ENCODE peak calls at places on chromosomes 12 and 14, in six cellular contexts. Z, B, R, F, U and I are unnamed samples.

GRCh38 chr12:62800707-62801400 is 134.1 kb downstream of the PPM1H start:
- DNase-seq in B (no peak), Z (no peak), F (no peak), R (peak), U (no peak), I (no peak)

GRCh38 chr12:1171657-1172056 is 180.6 kb downstream of the ERC1 start:
- DNase-seq in R (no peak), U (no peak), Z (no peak), F (no peak), B (no peak), I (no peak)

GRCh38 chr14:92460916-92461579 is 52.5 kb upstream of the RIN3 start:
- DNase-seq in R (peak), B (peak), Z (no peak), F (peak), U (peak), I (no peak)

GRCh38 chr12:501722-502447 is 42.1 kb downstream of the B4GALNT3 start:
- DNase-seq in Z (no peak), R (no peak), F (no peak), B (no peak), U (no peak), I (no peak)

GRCh38 chr12:26195641-26196423 is 459 bp downstream of the SSPN start:
- DNase-seq in Z (peak), U (peak), F (peak), R (peak), B (peak), I (peak)

GRCh38 chr14:58501214-58501816 is 73.8 kb downstream of the KIAA0586 start:
- DNase-seq in B (no peak), U (no peak), F (peak), R (peak), Z (no peak), I (no peak)

GRCh38 chr12:33794954-33795353 is 227.3 kb upstream of the ALG10 start:
- DNase-seq in Z (no peak), R (no peak), F (no peak), U (no peak), B (no peak), I (no peak)

GRCh38 chr14:49460647-49461046 is 125.5 kb downstream of the RPS29 start:
- DNase-seq in Z (no peak), F (no peak), B (no peak), R (no peak), U (no peak), I (no peak)

GRCh38 chr12:104672501-104673265 is 215.9 kb downstream of the CHST11 start:
- DNase-seq in R (no peak), F (peak), U (no peak), Z (peak), B (peak), I (peak)

GRCh38 chr12:72790273-72790672 is 518.1 kb downstream of the TRHDE start:
- DNase-seq in U (no peak), R (no peak), Z (no peak), F (no peak), B (no peak), I (no peak)

DNA sequence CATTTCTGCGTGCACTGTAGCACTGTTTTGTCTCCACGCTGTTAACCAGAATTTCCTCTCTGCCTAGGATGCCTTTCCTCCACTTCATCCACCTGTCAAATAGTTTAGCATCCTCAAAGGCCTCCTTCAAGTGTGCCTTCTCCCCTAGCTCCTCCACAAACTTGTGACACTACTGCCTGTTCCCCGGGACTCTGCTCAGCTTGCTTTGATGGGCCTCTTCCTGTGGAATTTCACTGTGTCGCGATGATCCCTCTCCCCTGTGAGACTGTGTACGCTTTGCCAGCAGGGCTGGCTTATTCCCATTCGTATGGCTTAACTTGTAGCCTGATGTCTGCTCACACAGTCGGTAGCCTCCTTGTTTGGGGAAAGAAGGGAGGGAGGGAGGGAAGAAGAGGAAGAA is 426.8 kb downstream of the VRK1 start:
- DNase-seq in Z (no peak), B (no peak), F (no peak), R (no peak), U (no peak), I (no peak)
- H3K4me3 ChIP-seq in Z (no peak), B (no peak), F (no peak), R (no peak), U (no peak), I (no peak)

DNA sequence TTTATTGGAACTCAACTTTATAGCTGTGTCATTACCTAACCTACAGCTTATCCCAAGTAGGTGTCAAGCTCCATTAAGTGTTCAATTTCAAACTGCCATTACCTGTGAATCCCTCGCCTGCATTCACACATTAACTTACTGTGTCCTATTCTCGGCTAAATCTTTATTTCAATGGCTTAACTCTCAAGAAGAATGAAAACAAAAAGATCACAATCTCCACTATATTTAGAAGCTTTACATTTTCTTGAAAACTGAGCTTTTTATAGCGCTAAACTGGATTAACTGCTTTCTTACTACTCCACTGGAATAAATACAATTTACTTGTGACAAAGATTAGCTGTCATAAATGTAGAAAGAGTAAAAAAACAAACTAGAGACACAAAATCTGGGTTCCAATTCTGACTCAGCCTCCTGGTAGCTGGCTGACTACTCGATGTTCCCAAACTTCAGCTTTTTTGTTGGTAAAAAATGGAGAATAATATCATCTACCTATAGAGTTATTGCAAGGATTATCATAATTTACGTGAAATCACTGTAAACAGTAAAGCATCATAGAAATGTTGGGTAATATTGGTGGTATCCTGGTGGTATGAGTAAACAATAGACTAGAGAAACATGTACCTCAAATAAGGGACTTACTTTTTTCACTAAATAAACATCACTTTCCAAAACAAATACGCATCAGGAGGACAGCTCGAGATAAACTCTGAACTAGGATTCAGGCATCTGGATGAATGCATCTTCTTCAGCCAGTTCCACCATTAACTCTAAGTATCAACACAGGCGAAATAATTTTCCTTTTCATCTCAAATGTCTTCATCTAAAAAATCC is 1.7 kb downstream of the RALGAPA1 start:
- DNase-seq in F (no peak), Z (no peak), B (no peak), R (no peak), U (no peak), I (no peak)
- H3K4me3 ChIP-seq in F (peak), Z (peak), B (peak), R (peak), U (peak), I (peak)

DNA sequence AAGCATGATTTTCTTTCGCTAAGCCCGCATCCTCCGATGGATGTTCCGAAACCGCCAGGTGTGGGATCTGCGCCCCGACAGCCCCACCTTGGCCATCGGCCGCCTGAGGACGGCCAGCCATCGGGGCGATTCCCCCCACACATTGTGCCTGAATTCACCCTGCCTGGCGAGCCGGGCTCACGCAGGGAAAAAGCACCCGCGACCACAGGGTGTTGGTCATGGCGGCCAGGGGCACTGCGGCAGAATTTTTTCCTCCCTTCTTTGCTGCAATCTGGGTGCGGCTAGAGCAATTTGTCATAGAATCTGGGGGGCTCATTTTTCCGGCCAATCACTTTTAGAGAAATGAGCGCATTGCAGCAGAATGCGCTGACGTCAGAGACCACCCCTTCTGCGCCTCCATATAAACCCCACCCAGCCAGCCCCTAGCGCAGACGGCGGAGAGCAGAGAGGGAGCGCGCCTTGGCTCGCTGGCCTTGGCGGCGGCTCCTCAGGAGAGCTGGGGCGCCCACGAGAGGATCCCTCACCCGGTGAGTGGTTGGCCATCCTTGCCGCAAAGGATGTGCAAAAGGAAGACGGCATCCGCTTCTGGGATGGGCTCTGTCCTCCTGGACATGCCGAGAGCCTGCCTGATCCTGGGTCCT is at the start of gene MEG3:
- DNase-seq in F (no peak), B (peak), U (peak), R (peak), Z (no peak), I (no peak)
- H3K4me3 ChIP-seq in F (no peak), B (no peak), U (peak), R (peak), Z (peak), I (peak)

DNA sequence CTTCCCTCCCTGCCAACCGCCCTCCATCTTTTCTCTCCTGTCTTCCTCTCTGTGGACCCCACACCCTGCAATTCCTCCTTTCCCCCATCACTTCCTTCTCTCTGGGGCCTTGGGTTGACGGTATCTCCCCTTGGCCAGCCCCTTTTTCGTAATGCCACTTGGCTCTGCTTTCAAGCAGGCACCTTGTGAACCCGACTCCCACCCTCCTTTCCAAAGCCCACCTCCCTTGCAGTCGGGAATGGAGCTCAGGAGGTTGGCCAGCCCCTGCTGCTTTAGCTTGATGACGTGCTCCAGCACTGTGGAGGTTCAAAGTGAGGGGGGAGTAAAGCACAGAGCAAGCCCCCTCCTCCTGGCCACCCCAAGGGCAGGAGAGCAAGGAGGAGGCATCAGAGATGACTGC is 103.4 kb downstream of the ZFP36L1 start:
- DNase-seq in Z (no peak), R (no peak), F (no peak), U (no peak), B (no peak), I (no peak)
- H3K4me3 ChIP-seq in Z (no peak), R (no peak), F (no peak), U (no peak), B (no peak), I (no peak)

DNA sequence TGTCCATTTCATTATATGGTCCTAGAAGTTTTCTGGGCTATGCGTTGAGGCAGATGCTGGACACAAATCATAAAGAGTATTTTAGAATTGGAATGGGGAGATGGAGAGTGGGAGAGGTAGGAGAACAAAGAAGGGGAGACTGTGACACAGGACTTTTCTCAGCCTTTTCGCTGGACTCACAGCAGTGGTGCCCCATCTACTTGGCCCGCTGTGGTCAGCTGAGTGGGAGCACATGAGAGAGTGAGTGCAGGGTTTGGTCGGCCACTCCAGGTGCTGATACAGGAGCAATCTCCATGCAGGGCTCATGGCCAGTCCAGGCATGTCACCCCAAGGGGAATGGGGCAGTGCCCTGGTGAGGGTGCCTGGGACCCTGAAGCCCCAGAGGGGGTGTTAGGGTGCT is 109.0 kb downstream of the MYRFL start:
- DNase-seq in Z (no peak), U (no peak), R (no peak), B (no peak), F (no peak), I (no peak)
- H3K4me3 ChIP-seq in Z (no peak), U (no peak), R (no peak), B (no peak), F (no peak), I (no peak)